ENCODE peak calls at places on chromosomes 7 and 10, in seven cellular contexts. F is tibial artery; A is CD8-positive, alpha-beta T cell; W is epithelial cell of esophagus; Y is cardiac fibroblast; H is breast epithelium; Z is GM12865. P is an unnamed sample.

GRCh38 chr7:90492250-90492649 is 22.8 kb downstream of the PTTG1IP2 start:
- DNase-seq in Y (no peak), A (no peak), Z (no peak), H (no peak), F (no peak), W (peak), P (no peak)

GRCh38 chr10:37741831-37742230 is 115.6 kb downstream of the ZNF248 start:
- DNase-seq in F (no peak), W (no peak), H (no peak), A (no peak), Z (no peak), Y (no peak), P (no peak)

GRCh38 chr7:39624935-39625694 is 1.7 kb downstream of the RALA start:
- DNase-seq in A (no peak), Y (peak), H (no peak), Z (no peak), F (no peak), W (no peak), P (peak)

GRCh38 chr7:137081276-137081675 is 212.8 kb downstream of the CHRM2 start:
- DNase-seq in H (no peak), W (no peak), Z (no peak), F (no peak), Y (no peak), A (no peak), P (peak)

GRCh38 chr7:89077992-89078391 is 282.5 kb upstream of the TEX47 start:
- DNase-seq in Z (no peak), A (no peak), Y (no peak), W (no peak), H (no peak), F (no peak), P (no peak)

GRCh38 chr7:129949292-129950133 is 3.2 kb downstream of the UBE2H start:
- DNase-seq in F (peak), Z (peak), Y (peak), H (no peak), W (peak), A (no peak), P (peak)

GRCh38 chr10:31263903-31264302 is 55.1 kb upstream of the ZEB1 start:
- DNase-seq in Y (peak), W (peak), Z (no peak), F (no peak), A (no peak), H (no peak), P (no peak)

GRCh38 chr7:2665359-2665791 is 22.6 kb upstream of the AMZ1 start:
- DNase-seq in Y (no peak), A (no peak), H (no peak), W (no peak), Z (no peak), F (no peak), P (no peak)

GRCh38 chr10:29598861-29599311 is 35.9 kb downstream of the SVIL start:
- DNase-seq in H (peak), F (no peak), Y (peak), A (no peak), W (peak), Z (no peak), P (peak)

GRCh38 chr10:31101123-31101522 is 69.5 kb upstream of the ZNF438 start:
- DNase-seq in H (no peak), A (peak), W (peak), Y (peak), F (no peak), Z (peak), P (peak)

GRCh38 chr7:44068054-44068453 is 2.7 kb upstream of the PGAM2 start:
- DNase-seq in Z (no peak), H (no peak), A (no peak), Y (no peak), F (peak), W (no peak), P (peak)

GRCh38 chr7:11228515-11228914 is 254.8 kb downstream of the PHF14 start:
- DNase-seq in Z (no peak), A (no peak), H (no peak), Y (peak), F (peak), W (peak), P (peak)

GRCh38 chr10:98511861-98512260 is 65.1 kb upstream of the HPS1 start:
- DNase-seq in H (no peak), Z (no peak), F (no peak), A (no peak), Y (no peak), W (no peak), P (no peak)

GRCh38 chr7:2651336-2651735 is 19.6 kb downstream of the TTYH3 start:
- DNase-seq in Y (peak), H (no peak), W (no peak), A (no peak), F (no peak), Z (no peak), P (peak)

GRCh38 chr7:98105942-98106544 is 619 bp upstream of the LMTK2 start:
- DNase-seq in Y (no peak), Z (peak), F (no peak), W (peak), H (no peak), A (peak), P (no peak)

GRCh38 chr7:76273503-76273902 is 29.0 kb upstream of the HSPB1 start:
- DNase-seq in H (no peak), W (no peak), F (no peak), Y (no peak), A (no peak), Z (no peak), P (no peak)

GRCh38 chr7:18798018-18798906 is 302.7 kb downstream of the HDAC9 start:
- DNase-seq in Z (no peak), W (no peak), A (no peak), Y (peak), F (no peak), H (no peak), P (no peak)

GRCh38 chr10:12965571-12965970 is 35.9 kb downstream of the CCDC3 start:
- DNase-seq in F (no peak), W (peak), Y (peak), A (no peak), H (no peak), Z (no peak), P (peak)

GRCh38 chr7:151853896-151854807 is 22.8 kb downstream of the PRKAG2 start:
- DNase-seq in H (peak), A (no peak), F (peak), Y (no peak), W (no peak), Z (no peak), P (no peak)

GRCh38 chr7:159094030-159094740 is 50.5 kb downstream of the VIPR2 start:
- DNase-seq in W (no peak), F (peak), Z (no peak), Y (no peak), A (peak), H (no peak), P (no peak)

GRCh38 chr10:121617176-121617575 is 18.9 kb upstream of the FGFR2 start:
- DNase-seq in Y (no peak), W (no peak), Z (no peak), H (no peak), F (no peak), A (no peak), P (no peak)

GRCh38 chr7:133561361-133561760 is 308.5 kb downstream of the EXOC4 start:
- DNase-seq in F (no peak), Y (no peak), Z (no peak), A (no peak), W (peak), H (no peak), P (no peak)

GRCh38 chr10:116676633-116677032 is 55.9 kb downstream of the PNLIPRP2 start:
- DNase-seq in F (no peak), A (no peak), W (no peak), Y (no peak), Z (no peak), H (no peak), P (no peak)

GRCh38 chr10:127563718-127564553 is 14.8 kb downstream of the NPS start:
- DNase-seq in W (peak), A (no peak), F (no peak), Y (no peak), Z (peak), H (no peak), P (no peak)

GRCh38 chr7:151518105-151518780 is 1.5 kb downstream of the RHEB start:
- DNase-seq in W (peak), A (peak), Z (peak), Y (peak), H (peak), F (peak), P (peak)

GRCh38 chr7:124088590-124088989 is 55.7 kb upstream of the TMEM229A start:
- DNase-seq in H (no peak), A (no peak), Y (peak), Z (no peak), W (peak), F (no peak), P (no peak)

GRCh38 chr7:54946764-54947163 is 72.1 kb upstream of the EGFR start:
- DNase-seq in A (no peak), W (peak), Y (no peak), Z (no peak), H (no peak), F (no peak), P (no peak)

GRCh38 chr7:158016171-158017087 is 571.2 kb downstream of the PTPRN2 start:
- DNase-seq in Z (no peak), H (no peak), Y (no peak), A (no peak), W (no peak), F (peak), P (no peak)

GRCh38 chr7:135186261-135186540 is 15.7 kb upstream of the CYREN start:
- DNase-seq in F (no peak), H (no peak), W (no peak), Y (no peak), Z (no peak), A (no peak), P (no peak)

GRCh38 chr7:36315309-36315948 is 74.2 kb upstream of the ANLN start:
- DNase-seq in A (no peak), F (no peak), Z (no peak), Y (no peak), W (no peak), H (no peak), P (no peak)

GRCh38 chr7:33806284-33807157 is 98.8 kb upstream of the BMPER start:
- DNase-seq in H (no peak), Z (no peak), F (no peak), Y (no peak), W (peak), A (no peak), P (no peak)

GRCh38 chr10:100775346-100775745 is 30.0 kb downstream of the PAX2 start:
- DNase-seq in A (no peak), Y (no peak), H (no peak), W (no peak), F (no peak), Z (no peak), P (no peak)

GRCh38 chr10:17029581-17030271 is 99.9 kb downstream of the CUBN start:
- DNase-seq in W (peak), Y (peak), A (peak), H (peak), F (peak), Z (peak), P (peak)

GRCh38 chr10:88541116-88541626 is 41.9 kb downstream of the RNLS start:
- DNase-seq in A (no peak), Z (no peak), H (no peak), F (no peak), Y (peak), W (peak), P (peak)

GRCh38 chr10:34102917-34103506 is 712.1 kb downstream of the PARD3 start:
- DNase-seq in Z (no peak), Y (peak), F (no peak), H (no peak), W (no peak), A (no peak), P (peak)

GRCh38 chr7:106216517-106217088 is 68.2 kb downstream of the NAMPT start:
- DNase-seq in A (no peak), H (no peak), Y (peak), Z (no peak), F (peak), W (peak), P (peak)

GRCh38 chr7:72069263-72069662 is 342.9 kb downstream of the CALN1 start:
- DNase-seq in Y (no peak), F (no peak), H (no peak), A (no peak), Z (no peak), W (no peak), P (no peak)

GRCh38 chr7:129574487-129574886 is 37.0 kb upstream of the NRF1 start:
- DNase-seq in Z (no peak), Y (peak), F (no peak), H (no peak), W (peak), A (no peak), P (peak)

GRCh38 chr7:157997991-157998505 is 589.6 kb downstream of the PTPRN2 start:
- DNase-seq in H (no peak), Z (no peak), W (no peak), A (no peak), Y (no peak), F (no peak), P (no peak)

GRCh38 chr10:120931999-120932398 is 80.8 kb downstream of the WDR11 start:
- DNase-seq in Z (no peak), A (no peak), H (no peak), F (no peak), W (no peak), Y (no peak), P (no peak)

DNA sequence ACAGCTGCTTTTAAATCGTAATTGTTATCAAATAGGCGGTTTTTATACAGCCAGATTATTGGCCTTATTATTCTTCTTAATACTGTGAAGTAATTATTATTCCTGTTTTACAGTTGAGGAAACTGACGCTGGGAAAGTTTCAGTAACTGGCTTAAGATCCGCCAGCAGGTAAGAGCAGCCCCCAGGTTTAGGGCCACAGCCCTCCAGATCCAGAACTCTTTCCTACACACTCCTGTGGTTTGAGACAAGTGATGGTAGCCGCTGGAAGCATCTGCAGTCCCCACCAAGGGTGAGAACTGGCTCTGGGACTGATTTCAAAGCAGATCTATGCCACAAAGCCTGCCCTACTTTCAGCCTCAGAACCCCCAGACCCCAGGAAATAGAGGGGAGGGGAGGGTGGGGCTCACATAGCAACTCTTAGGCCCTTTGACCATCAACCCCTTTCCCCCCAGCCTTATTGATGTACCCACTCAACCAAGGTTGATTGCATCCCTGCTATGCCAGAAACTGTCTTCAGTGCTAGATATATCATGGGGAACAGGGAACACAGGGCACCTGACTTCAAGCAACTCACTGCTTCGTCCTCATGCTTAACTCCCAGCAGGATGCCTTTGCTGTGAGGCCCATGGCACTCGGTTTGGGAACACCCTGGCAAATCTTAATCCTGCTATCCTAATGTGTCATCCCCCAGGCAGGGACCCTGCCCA is 2.9 kb upstream of the UNC5B start:
- DNase-seq in F (peak), H (no peak), Z (no peak), Y (no peak), W (no peak), A (no peak), P (no peak)
- TF ChIP-seq CTCF in F (no peak), H (peak), Z (no peak), Y (no peak), W (no peak), A (no peak), P (no peak)

GRCh38 chr10:14889318-14889717 is 10.7 kb downstream of the SUV39H2 start:
- DNase-seq in Y (peak), A (no peak), H (no peak), Z (peak), W (peak), F (no peak), P (peak)
- H3K4me3 ChIP-seq in Y (no peak), A (no peak), H (no peak), Z (no peak), W (no peak), F (no peak), P (no peak)

DNA sequence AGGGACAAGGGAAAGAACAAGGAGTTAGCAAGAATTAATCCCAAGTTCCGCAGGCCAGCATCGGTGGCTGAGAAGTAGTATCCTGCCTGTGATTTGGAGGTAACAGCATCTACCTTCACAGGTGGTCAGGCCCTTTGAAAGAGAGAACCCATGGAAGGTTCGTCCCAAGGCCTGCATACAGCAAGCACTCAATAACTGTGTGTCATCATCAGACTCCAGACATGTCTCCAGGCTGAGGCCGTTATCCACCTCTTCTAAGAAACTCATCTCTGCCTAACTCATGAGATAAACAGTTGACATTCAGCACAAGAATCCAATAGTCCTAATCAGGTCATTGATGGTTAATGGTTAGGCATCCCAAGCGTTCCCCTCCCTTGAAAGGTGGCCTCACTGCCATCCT is 45.0 kb downstream of the CTBP2 start:
- DNase-seq in F (peak), Y (no peak), W (no peak), H (no peak), Z (no peak), A (no peak), P (no peak)
- TF ChIP-seq CTCF in F (no peak), Y (no peak), W (no peak), H (no peak), Z (no peak), A (no peak), P (no peak)

DNA sequence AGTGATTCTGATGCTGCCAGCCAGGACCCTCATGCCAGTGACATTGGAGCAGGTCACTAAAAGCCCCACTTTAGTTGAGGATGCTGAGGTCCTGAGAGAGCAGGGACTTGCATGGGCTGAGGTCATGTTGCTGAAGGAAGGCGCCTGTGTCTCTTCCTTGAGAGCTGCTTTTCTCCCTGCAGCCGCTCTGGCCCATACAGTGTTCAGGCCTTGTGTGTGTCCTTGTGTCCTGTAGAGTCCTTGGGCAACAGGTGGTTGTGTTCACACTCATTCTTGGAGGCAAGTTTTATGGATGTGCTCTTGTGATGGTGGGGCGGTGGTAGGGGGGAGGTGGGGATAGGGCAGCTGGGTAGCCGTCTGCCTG is 33.3 kb downstream of the TSPAN14 start:
- DNase-seq in W (no peak), H (no peak), A (no peak), Z (no peak), Y (no peak), F (no peak), P (no peak)
- H3K4me3 ChIP-seq in W (no peak), H (no peak), A (peak), Z (no peak), Y (no peak), F (no peak), P (no peak)

GRCh38 chr7:142720140-142720773 is 29.0 kb upstream of the PRSS1 start:
- DNase-seq in A (no peak), H (no peak), F (no peak), W (no peak), Z (no peak), Y (no peak), P (no peak)

GRCh38 chr7:142720981-142721380 is 28.3 kb upstream of the PRSS1 start:
- DNase-seq in F (no peak), Z (no peak), W (no peak), H (no peak), A (no peak), Y (no peak), P (no peak)

GRCh38 chr7:142716596-142716995 is 32.7 kb upstream of the PRSS1 start:
- DNase-seq in A (no peak), W (no peak), Z (no peak), F (no peak), Y (no peak), H (no peak), P (peak)

GRCh38 chr7:142717453-142717852 is 31.8 kb upstream of the PRSS1 start:
- DNase-seq in H (no peak), Y (no peak), Z (no peak), F (no peak), A (peak), W (no peak), P (no peak)

DNA sequence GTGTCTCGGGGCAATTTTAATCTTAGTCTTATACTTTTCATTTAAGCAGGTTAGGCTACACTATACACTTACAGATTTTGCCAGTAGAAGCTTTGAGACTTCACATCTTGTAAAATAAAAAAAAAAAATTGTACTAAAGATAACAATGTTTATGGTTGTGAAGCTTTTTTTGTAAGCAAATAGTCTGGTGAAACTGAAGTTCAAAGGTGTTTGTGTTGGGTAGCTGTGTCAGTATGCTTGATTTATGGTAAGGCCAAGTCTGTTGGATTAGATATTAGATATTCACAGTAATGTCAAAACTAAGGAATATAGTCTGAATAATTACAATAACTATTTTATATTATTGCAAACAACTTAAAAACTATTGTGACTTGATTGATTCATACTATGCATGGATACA is 31.0 kb upstream of the PRSS1 start:
- DNase-seq in F (no peak), Y (no peak), A (no peak), W (no peak), Z (no peak), H (no peak), P (peak)
- TF ChIP-seq CTCF in F (no peak), Y (no peak), A (no peak), W (no peak), Z (no peak), H (no peak), P (no peak)

GRCh38 chr7:22561356-22561755 is 61.4 kb upstream of the STEAP1B start:
- DNase-seq in W (peak), H (peak), Z (no peak), Y (peak), A (no peak), F (peak), P (peak)
- H3K4me3 ChIP-seq in W (no peak), H (no peak), Z (no peak), Y (peak), A (no peak), F (no peak), P (no peak)

GRCh38 chr10:86801995-86802394 is 45.6 kb downstream of the BMPR1A start:
- DNase-seq in Y (no peak), Z (no peak), H (no peak), F (no peak), A (no peak), W (no peak), P (no peak)
- TF ChIP-seq CTCF in Y (no peak), Z (no peak), H (no peak), F (no peak), A (no peak), W (no peak), P (no peak)

DNA sequence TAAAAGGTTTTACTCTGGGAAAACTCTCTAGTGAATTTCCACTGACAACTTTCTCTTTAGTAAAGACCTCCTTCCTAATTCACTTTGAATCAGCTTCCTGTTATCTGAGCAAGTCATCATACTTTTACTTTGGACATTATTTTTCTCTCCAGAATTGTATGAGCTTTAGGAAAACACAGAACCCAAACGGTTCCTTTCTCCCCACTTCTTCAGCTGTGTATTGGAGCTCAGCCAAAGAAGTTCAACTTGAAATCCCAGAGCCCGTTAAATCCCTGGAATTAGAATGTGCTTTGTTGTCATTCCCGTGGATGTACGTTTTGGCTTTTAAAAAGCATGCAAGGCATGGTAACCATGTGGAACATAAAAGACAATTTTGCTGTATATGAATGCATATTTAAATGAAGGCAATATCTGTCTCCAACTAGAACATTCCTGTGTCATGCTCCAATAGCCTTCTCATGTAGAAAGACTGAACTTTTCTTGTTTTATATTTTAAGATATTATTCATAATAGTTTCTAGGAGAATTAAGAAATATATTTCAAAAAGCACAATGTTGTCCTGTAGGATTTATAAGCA is 46.5 kb downstream of the AGMO start:
- DNase-seq in W (no peak), F (no peak), H (no peak), Y (peak), Z (no peak), A (no peak), P (peak)
- H3K4me3 ChIP-seq in W (no peak), F (no peak), H (no peak), Y (peak), Z (no peak), A (no peak), P (no peak)

P was measured in fibroblast of villous mesenchyme.